ENCODE peak calls at places on chromosomes 7 and 10, in ten cellular contexts. A is activated CD8-positive, alpha-beta memory T cell treated with anti-CD3 and anti-CD28 coated beads for 1 hour; M is EH; H is effector CD4-positive, alpha-beta T cell; R is central memory CD8-positive, alpha-beta T cell; U is stimulated activated CD4-positive, alpha-beta T cell treated with anti-CD3 and anti-CD28 coated beads, Interleukin-12 subunit alpha, Interleukin-12 subunit beta, amount 100 ng/mL, for 24 hours; W is RWPE2; Y is ACHN; X is RPMI7951; S is AG04450. G is an unnamed sample.

GRCh38 chr7:99461221-99461620 is 4.7 kb downstream of the ATP5MF start:
- DNase-seq in M (no peak), X (no peak), R (no peak), U (no peak), W (no peak), Y (no peak), A (no peak), S (no peak), H (no peak), G (no peak)

GRCh38 chr7:44750424-44750823 is 1.8 kb downstream of the ZMIZ2 start:
- DNase-seq in H (no peak), A (no peak), R (no peak), X (no peak), U (no peak), Y (no peak), W (no peak), S (no peak), M (no peak), G (no peak)

GRCh38 chr7:40097728-40098127 is 36.7 kb downstream of the MPLKIP start:
- DNase-seq in H (no peak), S (no peak), X (no peak), M (no peak), A (no peak), U (no peak), Y (no peak), W (no peak), R (no peak), G (no peak)

GRCh38 chr10:110324201-110324804 is 19.6 kb upstream of the SMNDC1 start:
- DNase-seq in S (no peak), U (no peak), Y (no peak), W (no peak), H (no peak), M (no peak), R (no peak), A (no peak), X (no peak), G (no peak)

GRCh38 chr10:45198596-45199379 is 116.6 kb downstream of the OR13A1 start:
- DNase-seq in R (no peak), A (no peak), M (no peak), S (no peak), H (no peak), W (no peak), Y (no peak), U (no peak), X (no peak), G (no peak)

GRCh38 chr10:2928219-2928840 is 139.0 kb upstream of the PFKP start:
- DNase-seq in X (peak; percentile 57), H (peak; percentile 27), U (peak; percentile 73), R (no peak), Y (peak; percentile 68), A (no peak), M (peak; percentile 63), S (peak; percentile 26), W (no peak), G (peak; percentile 13)

GRCh38 chr10:43222296-43222695 is 44.6 kb downstream of the RASGEF1A start:
- DNase-seq in X (no peak), S (no peak), H (no peak), A (no peak), R (no peak), M (no peak), W (no peak), Y (no peak), U (no peak), G (no peak)

GRCh38 chr7:106247827-106248201 is 37.0 kb downstream of the NAMPT start:
- DNase-seq in W (no peak), X (no peak), M (no peak), Y (no peak), A (no peak), H (no peak), U (no peak), R (no peak), S (no peak), G (no peak)

GRCh38 chr10:24277277-24277676 is 68.3 kb downstream of the KIAA1217 start:
- DNase-seq in S (no peak), X (no peak), W (no peak), M (no peak), A (no peak), H (no peak), U (no peak), R (no peak), Y (no peak), G (no peak)

GRCh38 chr10:13673165-13673564 is 86.4 kb downstream of the PRPF18 start:
- DNase-seq in H (no peak), M (no peak), S (no peak), X (no peak), Y (no peak), U (no peak), R (no peak), A (no peak), W (no peak), G (no peak)

GRCh38 chr10:51430506-51430905 is 268.9 kb downstream of the CSTF2T start:
- DNase-seq in Y (no peak), H (no peak), A (no peak), S (no peak), U (no peak), W (no peak), R (no peak), X (no peak), M (no peak), G (no peak)

GRCh38 chr10:69703766-69704191 is 73.7 kb downstream of the FAM241B start:
- DNase-seq in R (no peak), M (peak; percentile 96), X (peak; percentile 93), Y (no peak), W (no peak), S (peak; percentile 88), U (no peak), H (no peak), A (no peak), G (peak; percentile 88)

GRCh38 chr10:78263521-78263988 is 229.9 kb downstream of the RPS24 start:
- DNase-seq in U (no peak), Y (peak; percentile 17), A (no peak), S (no peak), X (peak; percentile 94), R (no peak), M (peak; percentile 94), W (no peak), H (no peak), G (peak; percentile 11)

G was measured in keratinocyte.